ENCODE peak calls at places on chromosomes 12 and 14, in four cellular contexts. R is K562, I is HepG2, M is SK-N-SH. O is an unnamed sample.

GRCh38 chr12:110565919-110566871 is 16.9 kb downstream of the PPTC7 start:
- DNase-seq in I (peak; percentile 78), R (no peak), M (no peak), O (no peak)

GRCh38 chr14:53306267-53306721 is 153.2 kb upstream of the DDHD1 start:
- DNase-seq in M (peak; percentile 44), I (peak; percentile 19), R (peak; percentile 32), O (peak; percentile 53)

GRCh38 chr12:7948585-7949264 is 12.7 kb upstream of the SLC2A3 start:
- DNase-seq in R (no peak), M (no peak), I (no peak), O (no peak)

GRCh38 chr12:2034633-2035420 is 18.0 kb upstream of the CACNA1C start:
- DNase-seq in M (peak; percentile 97), R (peak; percentile 88), I (peak; percentile 50), O (peak; percentile 88)

GRCh38 chr12:122871851-122872785 is 23.8 kb downstream of the VPS37B start:
- DNase-seq in M (peak; percentile 74), I (no peak), R (no peak), O (peak; percentile 99)

GRCh38 chr14:99389171-99389826 is 91.4 kb downstream of the SETD3 start:
- DNase-seq in I (peak; percentile 21), R (peak; percentile 74), M (peak; percentile 79), O (peak; percentile 79)

GRCh38 chr12:114678718-114679117 is 5.3 kb downstream of the TBX3 start:
- DNase-seq in I (no peak), M (no peak), R (no peak), O (no peak)

GRCh38 chr12:2376855-2377657 is 324.3 kb downstream of the CACNA1C start:
- DNase-seq in M (no peak), I (no peak), R (no peak), O (peak; percentile 77)

GRCh38 chr12:65520658-65521057 is 242.2 kb downstream of the MSRB3 start:
- DNase-seq in M (no peak), I (no peak), R (no peak), O (no peak)

GRCh38 chr14:102050625-102051024 is 36.2 kb downstream of the HSP90AA1 start:
- DNase-seq in R (no peak), M (no peak), I (no peak), O (no peak)

GRCh38 chr12:48999371-49000131 is at the start of gene DDN:
- DNase-seq in M (peak; percentile 86), I (no peak), R (peak; percentile 78), O (no peak)

GRCh38 chr14:58947156-58947555 is 241.3 kb upstream of the DAAM1 start:
- DNase-seq in R (no peak), I (no peak), M (no peak), O (no peak)

GRCh38 chr12:47509398-47509851 is 196.4 kb downstream of the RPAP3 start:
- DNase-seq in M (no peak), R (no peak), I (no peak), O (no peak)

GRCh38 chr12:127401536-127401935 is 865.4 kb upstream of the TMEM132C start:
- DNase-seq in M (no peak), I (no peak), R (no peak), O (no peak)

GRCh38 chr14:57961793-57962075 is 95.8 kb upstream of the SLC35F4 start:
- DNase-seq in R (no peak), I (no peak), M (no peak), O (no peak)

GRCh38 chr12:121769831-121770301 is 23.6 kb downstream of the RHOF start:
- DNase-seq in I (peak; percentile 77), M (no peak), R (no peak), O (no peak)

GRCh38 chr12:39587247-39587646 is 32.4 kb downstream of the ABCD2 start:
- DNase-seq in M (peak; percentile 5), R (no peak), I (no peak), O (no peak)

GRCh38 chr12:61023231-61023630 is 1237.0 kb upstream of the USP15 start:
- DNase-seq in I (no peak), M (no peak), R (no peak), O (no peak)

GRCh38 chr12:51505363-51505762 is 80.7 kb downstream of the SLC4A8 start:
- DNase-seq in I (no peak), M (no peak), R (no peak), O (no peak)

GRCh38 chr12:101698782-101699347 is 1.4 kb downstream of the CHPT1 start:
- DNase-seq in I (no peak), R (no peak), M (peak; percentile 45), O (no peak)

GRCh38 chr12:59085680-59086079 is 165.4 kb upstream of the LRIG3 start:
- DNase-seq in I (no peak), R (no peak), M (peak; percentile 4), O (no peak)

DNA sequence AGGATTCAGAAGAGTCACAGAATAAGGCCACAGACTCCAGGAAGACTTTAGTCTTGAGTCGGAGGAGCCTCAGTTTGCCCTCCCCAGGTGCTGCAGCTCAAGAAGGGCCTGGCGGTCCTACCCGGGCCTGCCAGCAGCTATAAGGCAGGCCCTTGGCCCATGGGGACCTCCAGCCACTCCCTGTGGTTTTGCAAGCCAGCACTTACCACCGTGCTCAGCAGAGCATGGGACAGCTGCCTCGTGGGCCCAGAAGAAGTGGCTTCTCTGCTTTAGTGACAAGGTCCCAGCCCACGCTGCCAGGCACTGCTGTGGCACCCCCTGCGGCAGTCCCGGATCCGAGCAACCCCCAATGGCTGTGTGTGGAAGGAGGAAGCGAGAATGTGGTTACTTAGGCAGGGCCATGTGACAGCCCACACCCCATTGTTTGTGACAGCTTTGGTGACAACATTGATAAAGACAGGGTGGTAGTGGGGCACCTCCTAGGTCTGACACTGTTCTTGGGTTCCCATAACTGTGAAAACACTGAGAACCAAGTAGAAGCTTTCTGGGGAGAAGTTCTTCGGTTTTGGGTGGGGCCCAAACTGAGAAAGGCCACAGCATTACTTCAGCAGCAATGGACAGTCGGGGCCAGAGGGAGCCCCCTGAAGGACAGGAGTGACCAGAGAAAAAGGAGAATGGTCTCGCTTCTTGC is at the start of gene SELPLG:
- DNase-seq in I (no peak), M (no peak), R (peak; percentile 50), O (no peak)
- TF ChIP-seq FOXJ3 in I (no peak), M (no peak), R (no peak), O (no peak)

DNA sequence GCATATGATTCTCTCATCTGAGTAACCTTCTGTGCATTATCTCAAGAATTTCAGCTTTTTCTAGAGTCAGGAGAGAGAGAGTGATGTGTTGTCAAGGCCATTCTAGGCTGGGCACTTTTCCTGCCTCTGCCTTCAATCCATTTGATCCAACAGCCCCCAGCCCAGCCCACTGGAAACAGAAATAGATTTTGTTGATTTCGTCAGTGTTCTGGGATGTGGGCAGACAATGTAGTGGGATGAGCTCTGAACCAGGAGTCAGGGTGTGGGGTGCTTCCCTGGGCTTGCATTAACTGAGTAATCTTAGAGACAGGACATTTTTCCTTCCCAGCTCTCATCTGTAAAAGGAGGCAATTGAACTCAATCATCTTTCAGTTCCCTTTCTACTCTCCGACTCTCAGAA is 42.5 kb upstream of the RPH3A start:
- DNase-seq in R (no peak), M (no peak), I (no peak), O (no peak)
- TF ChIP-seq FOXJ3 in R (no peak), M (no peak), I (no peak), O (no peak)

DNA sequence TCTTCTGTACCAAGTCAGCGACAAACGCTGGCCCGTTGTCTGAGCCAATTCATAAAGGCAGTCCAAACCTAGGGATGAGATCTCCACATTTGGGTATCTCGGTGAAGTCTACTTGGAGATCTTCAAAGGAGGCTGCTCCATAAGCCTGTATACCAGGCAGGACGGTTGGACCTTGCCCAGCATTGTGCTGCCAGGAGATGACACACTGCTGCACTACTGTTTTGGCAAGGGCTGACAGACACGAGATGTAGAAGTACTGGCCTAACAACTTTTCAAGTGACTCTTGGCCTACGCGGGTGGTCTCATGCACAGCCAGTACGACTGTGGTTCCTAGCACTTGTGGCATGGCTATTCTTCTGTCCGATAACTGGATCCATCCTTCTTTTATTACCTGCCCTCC is 135.3 kb downstream of the SLC38A6 start:
- DNase-seq in M (no peak), I (no peak), R (no peak), O (no peak)
- TF ChIP-seq FOXJ3 in M (no peak), I (no peak), R (no peak), O (no peak)

GRCh38 chr12:96120359-96121100 is 73.6 kb upstream of the ELK3 start:
- DNase-seq in M (peak; percentile 43), R (peak; percentile 21), I (no peak), O (peak; percentile 14)
- TF ChIP-seq FOXJ3 in M (no peak), R (no peak), I (no peak), O (no peak)